ENCODE peak calls at places on chromosomes 7 and 10, in five cellular contexts. One of them, this sample, is unnamed.
A peak's percentile ranks its signal among the peaks of the same experiment; 100 is the strongest.

GRCh38 chr7:77309714-77310220 is 106.4 kb downstream of the GSAP start:
- DNase-seq in lower lobe of right lung: no peak
- DNase-seq in lung: no peak
- DNase-seq in suprapubic skin: no peak
- DNase-seq in HFF-Myc: no peak
- DNase-seq in this sample: peak; percentile 58

GRCh38 chr7:55365103-55365679 is at the start of gene LANCL2:
- DNase-seq in lower lobe of right lung: peak; percentile 72
- DNase-seq in lung: peak; percentile 50
- DNase-seq in HFF-Myc: no peak
- DNase-seq in suprapubic skin: peak; percentile 78
- DNase-seq in this sample: no peak

GRCh38 chr7:85508642-85509429 is 322.0 kb upstream of the SEMA3D start:
- DNase-seq in suprapubic skin: no peak
- DNase-seq in lower lobe of right lung: no peak
- DNase-seq in HFF-Myc: peak; percentile 29
- DNase-seq in lung: no peak
- DNase-seq in this sample: no peak

GRCh38 chr7:16543456-16543855 is 16.8 kb downstream of the LRRC72 start:
- DNase-seq in lower lobe of right lung: no peak
- DNase-seq in suprapubic skin: no peak
- DNase-seq in lung: no peak
- DNase-seq in HFF-Myc: no peak
- DNase-seq in this sample: no peak

GRCh38 chr10:60916025-60916424 is 28.0 kb downstream of the RHOBTB1 start:
- DNase-seq in suprapubic skin: no peak
- DNase-seq in lung: no peak
- DNase-seq in HFF-Myc: no peak
- DNase-seq in lower lobe of right lung: no peak
- DNase-seq in this sample: no peak

GRCh38 chr7:87345166-87345927 is at the start of gene CROT:
- DNase-seq in lower lobe of right lung: peak; percentile 97
- DNase-seq in suprapubic skin: peak; percentile 97
- DNase-seq in lung: peak; percentile 96
- DNase-seq in HFF-Myc: peak; percentile 33
- DNase-seq in this sample: peak; percentile 36

GRCh38 chr10:125038637-125039036 is 96.7 kb downstream of the ZRANB1 start:
- DNase-seq in lower lobe of right lung: peak; percentile 74
- DNase-seq in lung: peak; percentile 71
- DNase-seq in suprapubic skin: no peak
- DNase-seq in HFF-Myc: no peak
- DNase-seq in this sample: no peak

GRCh38 chr7:136870799-136871487 is 2.5 kb downstream of the CHRM2 start:
- DNase-seq in lower lobe of right lung: no peak
- DNase-seq in suprapubic skin: no peak
- DNase-seq in HFF-Myc: no peak
- DNase-seq in lung: no peak
- DNase-seq in this sample: no peak

GRCh38 chr7:441713-442421 is 77.8 kb downstream of the PDGFA start:
- DNase-seq in lower lobe of right lung: no peak
- DNase-seq in suprapubic skin: no peak
- DNase-seq in lung: no peak
- DNase-seq in HFF-Myc: no peak
- DNase-seq in this sample: no peak

GRCh38 chr10:45008524-45009161 is 7.9 kb downstream of the ZNF22 start:
- DNase-seq in lower lobe of right lung: no peak
- DNase-seq in HFF-Myc: peak; percentile 89
- DNase-seq in suprapubic skin: no peak
- DNase-seq in lung: peak; percentile 68
- DNase-seq in this sample: peak; percentile 54

GRCh38 chr7:104933022-104933421 is 81.0 kb upstream of the KMT2E start:
- DNase-seq in lower lobe of right lung: no peak
- DNase-seq in HFF-Myc: no peak
- DNase-seq in suprapubic skin: no peak
- DNase-seq in lung: no peak
- DNase-seq in this sample: no peak

GRCh38 chr10:46992794-46993552 is 81.7 kb downstream of the PTPN20 start:
- DNase-seq in HFF-Myc: no peak
- DNase-seq in suprapubic skin: peak; percentile 75
- DNase-seq in lung: no peak
- DNase-seq in lower lobe of right lung: peak; percentile 45
- DNase-seq in this sample: no peak

GRCh38 chr7:9507281-9507680 is 1073.9 kb downstream of the NXPH1 start:
- DNase-seq in HFF-Myc: no peak
- DNase-seq in lung: no peak
- DNase-seq in lower lobe of right lung: no peak
- DNase-seq in suprapubic skin: no peak
- DNase-seq in this sample: no peak

GRCh38 chr10:15305161-15305560 is 65.9 kb downstream of the FAM171A1 start:
- DNase-seq in suprapubic skin: no peak
- DNase-seq in lung: no peak
- DNase-seq in lower lobe of right lung: no peak
- DNase-seq in HFF-Myc: no peak
- DNase-seq in this sample: no peak

GRCh38 chr10:116732546-116732945 is 9.8 kb downstream of the HSPA12A start:
- DNase-seq in HFF-Myc: no peak
- DNase-seq in suprapubic skin: peak; percentile 28
- DNase-seq in lower lobe of right lung: no peak
- DNase-seq in lung: no peak
- DNase-seq in this sample: no peak

GRCh38 chr10:100008708-100009282 is 952 bp downstream of the DNMBP start:
- DNase-seq in suprapubic skin: no peak
- DNase-seq in HFF-Myc: no peak
- DNase-seq in lung: no peak
- DNase-seq in lower lobe of right lung: no peak
- DNase-seq in this sample: no peak

GRCh38 chr10:47335906-47336305 is 12.3 kb upstream of the RBP3 start:
- DNase-seq in suprapubic skin: peak; percentile 18
- DNase-seq in HFF-Myc: no peak
- DNase-seq in lower lobe of right lung: no peak
- DNase-seq in lung: no peak
- DNase-seq in this sample: no peak

GRCh38 chr10:28479366-28479765 is 53.6 kb upstream of the WAC start:
- DNase-seq in lower lobe of right lung: no peak
- DNase-seq in lung: no peak
- DNase-seq in HFF-Myc: no peak
- DNase-seq in suprapubic skin: no peak
- DNase-seq in this sample: no peak

GRCh38 chr10:82866424-82867020 is 991.5 kb downstream of the NRG3 start:
- DNase-seq in suprapubic skin: no peak
- DNase-seq in lung: no peak
- DNase-seq in lower lobe of right lung: no peak
- DNase-seq in HFF-Myc: no peak
- DNase-seq in this sample: no peak

GRCh38 chr7:107860981-107861652 is 29.9 kb upstream of the DLD start:
- DNase-seq in HFF-Myc: no peak
- DNase-seq in lower lobe of right lung: no peak
- DNase-seq in suprapubic skin: no peak
- DNase-seq in lung: no peak
- DNase-seq in this sample: peak; percentile 71

GRCh38 chr10:3455385-3456334 is 283.1 kb upstream of the PITRM1 start:
- DNase-seq in suprapubic skin: no peak
- DNase-seq in lung: no peak
- DNase-seq in lower lobe of right lung: no peak
- DNase-seq in HFF-Myc: no peak
- DNase-seq in this sample: no peak

GRCh38 chr7:25586513-25586912 is 358.2 kb upstream of the NPVF start:
- DNase-seq in lung: no peak
- DNase-seq in HFF-Myc: no peak
- DNase-seq in lower lobe of right lung: no peak
- DNase-seq in suprapubic skin: no peak
- DNase-seq in this sample: no peak

GRCh38 chr7:36039671-36040070 is 113.4 kb upstream of the EEPD1 start:
- DNase-seq in suprapubic skin: no peak
- DNase-seq in lower lobe of right lung: no peak
- DNase-seq in HFF-Myc: no peak
- DNase-seq in lung: no peak
- DNase-seq in this sample: no peak

GRCh38 chr7:155860461-155860839 is 48.2 kb upstream of the SHH start:
- DNase-seq in lung: no peak
- DNase-seq in suprapubic skin: peak; percentile 18
- DNase-seq in HFF-Myc: no peak
- DNase-seq in lower lobe of right lung: no peak
- DNase-seq in this sample: no peak

GRCh38 chr7:139328375-139328774 is 12.8 kb upstream of the FMC1 start:
- DNase-seq in HFF-Myc: peak; percentile 53
- DNase-seq in suprapubic skin: no peak
- DNase-seq in lower lobe of right lung: no peak
- DNase-seq in lung: no peak
- DNase-seq in this sample: no peak

GRCh38 chr10:130915065-130915464 is 396.5 kb downstream of the TCERG1L start:
- DNase-seq in HFF-Myc: no peak
- DNase-seq in suprapubic skin: no peak
- DNase-seq in lower lobe of right lung: no peak
- DNase-seq in lung: no peak
- DNase-seq in this sample: no peak

GRCh38 chr7:133183042-133183441 is 69.8 kb upstream of the EXOC4 start:
- DNase-seq in HFF-Myc: no peak
- DNase-seq in lung: no peak
- DNase-seq in suprapubic skin: no peak
- DNase-seq in lower lobe of right lung: no peak
- DNase-seq in this sample: no peak

GRCh38 chr7:121395961-121396757 is at the start of gene FAM3C:
- DNase-seq in HFF-Myc: peak; percentile 52
- DNase-seq in lower lobe of right lung: peak; percentile 93
- DNase-seq in suprapubic skin: peak; percentile 93
- DNase-seq in lung: peak; percentile 92
- DNase-seq in this sample: no peak

GRCh38 chr10:93199221-93199681 is 125.6 kb downstream of the CYP26A1 start:
- DNase-seq in lung: peak; percentile 66
- DNase-seq in HFF-Myc: no peak
- DNase-seq in lower lobe of right lung: peak; percentile 73
- DNase-seq in suprapubic skin: peak; percentile 65
- DNase-seq in this sample: peak; percentile 73

GRCh38 chr10:77409697-77410471 is 227.7 kb downstream of the KCNMA1 start:
- DNase-seq in lower lobe of right lung: peak; percentile 65
- DNase-seq in suprapubic skin: no peak
- DNase-seq in lung: peak; percentile 66
- DNase-seq in HFF-Myc: no peak
- DNase-seq in this sample: no peak

GRCh38 chr7:41584746-41585145 is 118.1 kb downstream of the INHBA start:
- DNase-seq in HFF-Myc: no peak
- DNase-seq in lung: no peak
- DNase-seq in suprapubic skin: no peak
- DNase-seq in lower lobe of right lung: no peak
- DNase-seq in this sample: no peak

GRCh38 chr10:42836096-42836495 is 53.5 kb downstream of the BMS1 start:
- DNase-seq in lung: no peak
- DNase-seq in HFF-Myc: no peak
- DNase-seq in suprapubic skin: no peak
- DNase-seq in lower lobe of right lung: no peak
- DNase-seq in this sample: no peak

DNA sequence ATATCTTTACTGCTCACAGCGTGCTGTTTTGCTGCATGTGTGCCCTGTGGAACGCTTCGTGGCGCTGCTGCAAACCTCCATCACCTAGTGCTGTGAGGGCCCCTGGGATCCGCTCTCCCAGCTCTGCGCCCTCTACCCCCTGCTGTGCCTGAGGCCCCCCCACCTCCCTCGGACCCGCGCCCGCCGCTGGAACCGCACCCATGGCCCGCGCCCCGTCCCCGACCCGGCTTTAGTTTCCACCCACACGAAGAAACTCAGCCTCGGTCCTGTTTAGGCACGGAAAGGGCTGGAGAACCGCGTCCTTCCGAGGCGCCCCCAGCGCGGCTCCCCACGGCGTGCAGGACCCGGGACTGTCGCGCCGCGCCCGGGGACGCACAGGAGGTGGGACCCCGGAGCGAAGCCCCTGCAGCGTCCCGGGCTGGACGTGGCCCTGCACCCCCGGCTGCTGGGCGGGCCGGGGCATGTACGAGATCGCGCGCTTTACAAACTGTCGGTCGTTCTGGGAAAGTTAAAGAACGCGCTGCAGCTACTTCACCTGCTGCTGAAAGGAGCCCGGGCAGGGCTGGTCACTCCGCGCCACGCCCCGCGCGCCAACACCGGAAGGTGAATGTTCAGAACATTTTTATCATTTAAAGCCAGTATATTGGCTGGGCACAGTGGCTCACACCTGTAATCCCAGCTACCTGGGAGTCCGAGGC is 54.3 kb downstream of the BMS1 start:
- DNase-seq in lower lobe of right lung: no peak
- DNase-seq in suprapubic skin: no peak
- DNase-seq in HFF-Myc: peak; percentile 1
- DNase-seq in lung: no peak
- DNase-seq in this sample: no peak
- TF ChIP-seq CTCF in lower lobe of right lung: no peak
- TF ChIP-seq CTCF in suprapubic skin: no peak
- TF ChIP-seq CTCF in HFF-Myc: no peak
- TF ChIP-seq CTCF in lung: no peak
- TF ChIP-seq CTCF in this sample: no peak

GRCh38 chr10:110357871-110358270 is 53.2 kb upstream of the SMNDC1 start:
- DNase-seq in HFF-Myc: no peak
- DNase-seq in lower lobe of right lung: no peak
- DNase-seq in suprapubic skin: no peak
- DNase-seq in lung: no peak
- DNase-seq in this sample: no peak
- H3K4me3 ChIP-seq in HFF-Myc: no peak overlapping the region
- H3K4me3 ChIP-seq in lower lobe of right lung: no peak overlapping the region
- H3K4me3 ChIP-seq in suprapubic skin: no peak overlapping the region
- H3K4me3 ChIP-seq in lung: no peak overlapping the region
- H3K4me3 ChIP-seq in this sample: no peak overlapping the region

GRCh38 chr10:73946253-73947145 is 35.6 kb downstream of the PLAU start:
- DNase-seq in lung: no peak
- DNase-seq in HFF-Myc: no peak
- DNase-seq in lower lobe of right lung: no peak
- DNase-seq in suprapubic skin: no peak
- DNase-seq in this sample: no peak
- TF ChIP-seq CTCF in lung: no peak
- TF ChIP-seq CTCF in HFF-Myc: no peak
- TF ChIP-seq CTCF in lower lobe of right lung: no peak
- TF ChIP-seq CTCF in suprapubic skin: no peak
- TF ChIP-seq CTCF in this sample: peak; percentile 19

DNA sequence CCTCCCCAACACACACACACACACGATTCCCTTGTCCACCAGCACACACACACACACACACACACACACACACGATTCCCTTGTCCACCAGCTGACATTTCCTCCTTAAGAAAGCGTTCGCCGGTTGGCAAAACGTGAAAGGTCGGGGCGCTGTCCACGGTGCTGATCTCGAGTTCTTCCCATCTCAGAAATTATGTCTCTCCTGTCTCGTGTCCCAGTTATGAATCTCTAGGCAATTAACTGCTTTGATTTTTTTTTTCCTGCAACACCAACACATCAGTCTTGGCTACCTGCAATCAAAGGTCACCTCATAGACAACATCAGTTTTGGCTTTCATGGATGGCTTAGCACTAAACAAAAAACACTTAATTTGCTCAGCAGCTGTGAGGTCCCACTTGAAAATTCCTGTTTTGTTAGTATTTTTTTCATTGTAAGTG is 1.9 kb downstream of the INA start:
- DNase-seq in lower lobe of right lung: peak; percentile 56
- DNase-seq in lung: peak; percentile 32
- DNase-seq in suprapubic skin: no peak
- DNase-seq in HFF-Myc: no peak
- DNase-seq in this sample: no peak
- H3K4me3 ChIP-seq in lower lobe of right lung: no peak overlapping the region
- H3K4me3 ChIP-seq in lung: no peak overlapping the region
- H3K4me3 ChIP-seq in suprapubic skin: no peak overlapping the region
- H3K4me3 ChIP-seq in HFF-Myc: no peak overlapping the region
- H3K4me3 ChIP-seq in this sample: no peak overlapping the region

GRCh38 chr10:17474595-17474994 is 20.2 kb upstream of the ST8SIA6 start:
- DNase-seq in suprapubic skin: no peak
- DNase-seq in lower lobe of right lung: no peak
- DNase-seq in lung: no peak
- DNase-seq in HFF-Myc: no peak
- DNase-seq in this sample: no peak
- TF ChIP-seq CTCF in suprapubic skin: no peak
- TF ChIP-seq CTCF in lower lobe of right lung: peak; percentile 9
- TF ChIP-seq CTCF in lung: no peak
- TF ChIP-seq CTCF in HFF-Myc: no peak
- TF ChIP-seq CTCF in this sample: peak; percentile 26